ENCODE peak calls at places on chromosomes 3 and 15, in eight cellular contexts. One of them, this sample, is unnamed.

GRCh38 chr15:94230886-94231727 is at the start of gene MCTP2:
- DNase-seq in GM23338: peak
- DNase-seq in A549: no peak
- DNase-seq in mesendoderm: peak
- DNase-seq in breast epithelium: peak
- DNase-seq in IMR-90: peak
- DNase-seq in fibroblast of lung: peak
- DNase-seq in transverse colon: peak
- DNase-seq in this sample: peak

GRCh38 chr15:51883436-51883835 is 54.0 kb downstream of the TMOD3 start:
- DNase-seq in GM23338: no peak
- DNase-seq in A549: no peak
- DNase-seq in mesendoderm: no peak
- DNase-seq in breast epithelium: no peak
- DNase-seq in IMR-90: peak
- DNase-seq in fibroblast of lung: peak
- DNase-seq in transverse colon: no peak
- DNase-seq in this sample: no peak

GRCh38 chr3:131848111-131848510 is 186.7 kb downstream of the CPNE4 start:
- DNase-seq in GM23338: no peak
- DNase-seq in A549: no peak
- DNase-seq in mesendoderm: no peak
- DNase-seq in breast epithelium: no peak
- DNase-seq in IMR-90: no peak
- DNase-seq in fibroblast of lung: no peak
- DNase-seq in transverse colon: no peak
- DNase-seq in this sample: no peak

GRCh38 chr15:45913451-45913850 is 278.6 kb downstream of the SQOR start:
- DNase-seq in GM23338: no peak
- DNase-seq in A549: no peak
- DNase-seq in mesendoderm: no peak
- DNase-seq in breast epithelium: no peak
- DNase-seq in IMR-90: no peak
- DNase-seq in fibroblast of lung: no peak
- DNase-seq in transverse colon: no peak
- DNase-seq in this sample: no peak

GRCh38 chr3:117611242-117611641 is 901.7 kb downstream of the TUSC7 start:
- DNase-seq in GM23338: no peak
- DNase-seq in A549: no peak
- DNase-seq in mesendoderm: no peak
- DNase-seq in breast epithelium: no peak
- DNase-seq in IMR-90: no peak
- DNase-seq in fibroblast of lung: no peak
- DNase-seq in transverse colon: no peak
- DNase-seq in this sample: no peak

GRCh38 chr3:169667380-169667671 is 3.8 kb upstream of the MECOM start:
- DNase-seq in GM23338: no peak
- DNase-seq in A549: no peak
- DNase-seq in mesendoderm: no peak
- DNase-seq in breast epithelium: no peak
- DNase-seq in IMR-90: no peak
- DNase-seq in fibroblast of lung: no peak
- DNase-seq in transverse colon: no peak
- DNase-seq in this sample: no peak

GRCh38 chr3:135991621-135992020 is 26.1 kb downstream of the PPP2R3A start:
- DNase-seq in GM23338: no peak
- DNase-seq in A549: no peak
- DNase-seq in mesendoderm: no peak
- DNase-seq in breast epithelium: no peak
- DNase-seq in IMR-90: no peak
- DNase-seq in fibroblast of lung: no peak
- DNase-seq in transverse colon: no peak
- DNase-seq in this sample: no peak

GRCh38 chr3:43388909-43389308 is 102.6 kb downstream of the SNRK start:
- DNase-seq in GM23338: no peak
- DNase-seq in A549: no peak
- DNase-seq in mesendoderm: no peak
- DNase-seq in breast epithelium: no peak
- DNase-seq in IMR-90: no peak
- DNase-seq in fibroblast of lung: no peak
- DNase-seq in transverse colon: no peak
- DNase-seq in this sample: no peak

GRCh38 chr15:52651868-52652267 is 27.3 kb downstream of the ATOSA start:
- DNase-seq in GM23338: peak
- DNase-seq in A549: peak
- DNase-seq in mesendoderm: peak
- DNase-seq in breast epithelium: no peak
- DNase-seq in IMR-90: peak
- DNase-seq in fibroblast of lung: peak
- DNase-seq in transverse colon: peak
- DNase-seq in this sample: peak

GRCh38 chr15:84552896-84553295 is 47.9 kb upstream of the ZSCAN2 start:
- DNase-seq in GM23338: no peak
- DNase-seq in A549: no peak
- DNase-seq in mesendoderm: no peak
- DNase-seq in breast epithelium: no peak
- DNase-seq in IMR-90: peak
- DNase-seq in fibroblast of lung: no peak
- DNase-seq in transverse colon: no peak
- DNase-seq in this sample: no peak

GRCh38 chr3:147493666-147494065 is 84.5 kb downstream of the ZIC1 start:
- DNase-seq in GM23338: no peak
- DNase-seq in A549: no peak
- DNase-seq in mesendoderm: no peak
- DNase-seq in breast epithelium: no peak
- DNase-seq in IMR-90: no peak
- DNase-seq in fibroblast of lung: no peak
- DNase-seq in transverse colon: no peak
- DNase-seq in this sample: no peak

GRCh38 chr3:52488746-52489145 is 6.4 kb upstream of the STAB1 start:
- DNase-seq in GM23338: no peak
- DNase-seq in A549: no peak
- DNase-seq in mesendoderm: no peak
- DNase-seq in breast epithelium: no peak
- DNase-seq in IMR-90: no peak
- DNase-seq in fibroblast of lung: no peak
- DNase-seq in transverse colon: no peak
- DNase-seq in this sample: no peak

GRCh38 chr3:52489453-52489852 is 5.7 kb upstream of the STAB1 start:
- DNase-seq in GM23338: no peak
- DNase-seq in A549: no peak
- DNase-seq in mesendoderm: no peak
- DNase-seq in breast epithelium: no peak
- DNase-seq in IMR-90: no peak
- DNase-seq in fibroblast of lung: no peak
- DNase-seq in transverse colon: no peak
- DNase-seq in this sample: no peak

GRCh38 chr3:52490938-52491526 is 4.1 kb upstream of the STAB1 start:
- DNase-seq in GM23338: no peak
- DNase-seq in A549: no peak
- DNase-seq in mesendoderm: no peak
- DNase-seq in breast epithelium: no peak
- DNase-seq in IMR-90: peak
- DNase-seq in fibroblast of lung: no peak
- DNase-seq in transverse colon: peak
- DNase-seq in this sample: no peak

GRCh38 chr3:52492059-52492458 is 3.1 kb upstream of the STAB1 start:
- DNase-seq in GM23338: no peak
- DNase-seq in A549: no peak
- DNase-seq in mesendoderm: no peak
- DNase-seq in breast epithelium: no peak
- DNase-seq in IMR-90: no peak
- DNase-seq in fibroblast of lung: no peak
- DNase-seq in transverse colon: no peak
- DNase-seq in this sample: no peak

DNA sequence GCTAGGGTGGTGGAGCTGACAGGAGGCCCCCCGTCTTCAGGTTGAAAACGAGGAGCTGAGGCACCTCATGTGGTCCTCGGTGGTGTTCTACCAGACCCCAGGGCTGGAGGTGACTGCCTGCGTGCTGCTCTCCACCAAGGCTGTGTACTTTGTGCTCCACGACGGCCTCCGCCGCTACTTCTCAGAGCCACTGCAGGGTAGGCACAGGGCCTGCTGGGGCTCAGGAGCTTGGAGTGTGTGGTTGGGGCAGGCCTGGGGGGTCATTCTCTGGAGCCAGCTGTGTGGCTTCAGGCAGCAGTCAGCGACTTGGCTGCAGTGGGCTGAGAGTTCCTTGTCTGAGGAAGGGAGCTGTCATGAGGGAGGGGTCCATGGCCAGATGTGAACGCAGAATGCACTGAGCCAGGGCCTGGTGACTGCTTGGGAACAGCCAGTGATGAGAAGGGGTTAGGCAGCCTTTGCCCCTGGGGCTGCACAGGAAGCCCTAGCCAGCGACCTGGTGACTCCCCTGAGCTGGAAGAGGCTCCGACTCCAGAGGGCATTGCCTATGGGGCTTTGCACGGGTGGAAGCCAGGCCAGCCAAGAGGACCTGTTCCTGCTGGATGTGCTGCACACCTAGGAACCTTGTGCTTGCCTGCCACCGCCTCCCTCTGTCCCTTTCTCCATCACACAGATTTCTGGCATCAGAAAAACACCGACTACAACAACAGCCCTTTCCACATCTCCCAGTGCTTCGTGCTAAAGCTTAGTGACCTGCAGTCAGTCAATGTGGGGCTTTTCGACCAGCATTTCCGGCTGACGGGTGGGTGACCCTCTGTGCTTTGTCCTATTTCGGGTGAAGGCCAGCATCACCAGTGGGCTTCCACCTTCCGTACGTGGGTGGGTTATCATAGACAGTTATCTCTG is 4.9 kb upstream of the STAB1 start:
- DNase-seq in GM23338: no peak
- DNase-seq in A549: no peak
- DNase-seq in mesendoderm: no peak
- DNase-seq in breast epithelium: no peak
- DNase-seq in IMR-90: no peak
- DNase-seq in fibroblast of lung: no peak
- DNase-seq in transverse colon: no peak
- DNase-seq in this sample: no peak
- H3K27ac ChIP-seq in GM23338: no peak
- H3K27ac ChIP-seq in A549: no peak
- H3K27ac ChIP-seq in mesendoderm: no peak
- H3K27ac ChIP-seq in breast epithelium: peak
- H3K27ac ChIP-seq in IMR-90: no peak
- H3K27ac ChIP-seq in fibroblast of lung: no peak
- H3K27ac ChIP-seq in transverse colon: peak
- H3K27ac ChIP-seq in this sample: no peak

DNA sequence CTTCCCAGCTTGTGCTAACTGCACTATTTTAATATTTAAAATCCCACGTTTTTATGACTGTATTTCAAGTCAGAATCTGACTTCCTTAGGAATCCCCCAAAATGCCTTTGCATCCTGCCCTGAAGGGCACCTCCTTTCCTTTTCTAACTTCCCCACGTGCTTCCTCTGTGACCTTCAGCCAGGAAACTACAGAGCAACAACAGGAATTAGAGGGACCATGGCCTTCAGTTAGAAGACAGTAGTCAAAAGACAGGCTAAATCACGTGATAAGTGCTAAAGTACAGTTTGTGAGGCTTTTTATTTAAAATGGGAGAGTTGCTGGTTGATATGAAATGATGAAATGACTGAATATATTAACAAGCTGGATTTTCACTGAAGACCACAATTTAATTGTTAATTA is 11.8 kb upstream of the ABHD10 start:
- DNase-seq in GM23338: no peak
- DNase-seq in A549: no peak
- DNase-seq in mesendoderm: no peak
- DNase-seq in breast epithelium: no peak
- DNase-seq in IMR-90: no peak
- DNase-seq in fibroblast of lung: no peak
- DNase-seq in transverse colon: no peak
- DNase-seq in this sample: no peak
- H3K27ac ChIP-seq in GM23338: peak
- H3K27ac ChIP-seq in A549: peak
- H3K27ac ChIP-seq in mesendoderm: no peak
- H3K27ac ChIP-seq in breast epithelium: no peak
- H3K27ac ChIP-seq in IMR-90: no peak
- H3K27ac ChIP-seq in fibroblast of lung: no peak
- H3K27ac ChIP-seq in transverse colon: peak
- H3K27ac ChIP-seq in this sample: no peak

GRCh38 chr3:72154391-72155300 is 369.7 kb upstream of the PROK2 start:
- DNase-seq in GM23338: no peak
- DNase-seq in A549: no peak
- DNase-seq in mesendoderm: no peak
- DNase-seq in breast epithelium: no peak
- DNase-seq in IMR-90: peak
- DNase-seq in fibroblast of lung: peak
- DNase-seq in transverse colon: no peak
- DNase-seq in this sample: no peak
- H3K27ac ChIP-seq in GM23338: no peak
- H3K27ac ChIP-seq in A549: no peak
- H3K27ac ChIP-seq in mesendoderm: no peak
- H3K27ac ChIP-seq in breast epithelium: peak
- H3K27ac ChIP-seq in IMR-90: no peak
- H3K27ac ChIP-seq in fibroblast of lung: peak
- H3K27ac ChIP-seq in transverse colon: peak
- H3K27ac ChIP-seq in this sample: no peak

DNA sequence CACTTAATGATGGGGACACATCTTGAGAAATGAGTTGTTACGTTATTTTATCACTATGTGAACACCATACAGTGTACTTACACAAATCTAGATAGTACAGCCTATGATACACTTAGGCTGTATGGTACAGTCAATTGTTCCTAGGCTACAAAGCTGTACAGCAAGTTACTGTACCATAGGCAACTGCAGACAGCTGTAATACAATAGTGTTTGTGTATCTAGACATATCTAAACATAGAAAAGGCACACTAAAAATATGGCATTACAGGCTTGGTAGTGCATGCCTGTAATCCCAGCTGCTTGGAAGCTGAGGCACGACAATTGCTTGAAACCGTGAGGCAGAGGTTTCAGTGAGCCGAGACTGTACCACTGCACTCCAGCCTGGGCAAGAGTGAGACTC is 55.8 kb upstream of the PLXND1 start:
- DNase-seq in GM23338: no peak
- DNase-seq in A549: no peak
- DNase-seq in mesendoderm: no peak
- DNase-seq in breast epithelium: no peak
- DNase-seq in IMR-90: no peak
- DNase-seq in fibroblast of lung: no peak
- DNase-seq in transverse colon: no peak
- DNase-seq in this sample: no peak
- H3K27ac ChIP-seq in GM23338: no peak
- H3K27ac ChIP-seq in A549: peak
- H3K27ac ChIP-seq in mesendoderm: no peak
- H3K27ac ChIP-seq in breast epithelium: peak
- H3K27ac ChIP-seq in IMR-90: no peak
- H3K27ac ChIP-seq in fibroblast of lung: no peak
- H3K27ac ChIP-seq in transverse colon: no peak
- H3K27ac ChIP-seq in this sample: no peak

GRCh38 chr3:45332901-45333407 is 55.4 kb upstream of the LARS2 start:
- DNase-seq in GM23338: no peak
- DNase-seq in A549: no peak
- DNase-seq in mesendoderm: peak
- DNase-seq in breast epithelium: no peak
- DNase-seq in IMR-90: no peak
- DNase-seq in fibroblast of lung: no peak
- DNase-seq in transverse colon: no peak
- DNase-seq in this sample: no peak
- H3K27ac ChIP-seq in GM23338: no peak
- H3K27ac ChIP-seq in A549: no peak
- H3K27ac ChIP-seq in mesendoderm: peak
- H3K27ac ChIP-seq in breast epithelium: no peak
- H3K27ac ChIP-seq in IMR-90: no peak
- H3K27ac ChIP-seq in fibroblast of lung: no peak
- H3K27ac ChIP-seq in transverse colon: no peak
- H3K27ac ChIP-seq in this sample: no peak